ENCODE peak calls at places on chromosome 10, in six cellular contexts. B is transverse colon, Z is lung, N is RWPE1, U is heart right ventricle, W is prostate gland. L is an unnamed sample.

GRCh38 chr10:7192041-7192440 is 218.8 kb downstream of the SFMBT2 start:
- DNase-seq in B (no peak), N (no peak), Z (no peak), W (no peak), U (no peak), L (no peak)

GRCh38 chr10:86363833-86364511 is 2.6 kb downstream of the GRID1 start:
- DNase-seq in W (no peak), N (no peak), Z (no peak), B (no peak), U (no peak), L (no peak)

GRCh38 chr10:86139066-86139657 is 227.4 kb downstream of the GRID1 start:
- DNase-seq in N (peak), Z (no peak), U (no peak), B (no peak), W (no peak), L (peak)

GRCh38 chr10:126975221-126975620 is 70.0 kb downstream of the DOCK1 start:
- DNase-seq in W (no peak), U (no peak), Z (no peak), N (no peak), B (no peak), L (no peak)

GRCh38 chr10:112006407-112006806 is 177.2 kb downstream of the GPAM start:
- DNase-seq in B (no peak), Z (no peak), N (no peak), U (no peak), W (no peak), L (no peak)

GRCh38 chr10:71064413-71065118 is 147.8 kb upstream of the UNC5B start:
- DNase-seq in Z (no peak), W (no peak), B (no peak), U (peak), N (no peak), L (no peak)

GRCh38 chr10:28381903-28382347 is 79.1 kb upstream of the MPP7 start:
- DNase-seq in B (peak), Z (peak), W (peak), N (peak), U (peak), L (peak)

GRCh38 chr10:6171891-6172354 is 30.8 kb upstream of the PFKFB3 start:
- DNase-seq in N (no peak), W (no peak), Z (peak), B (peak), U (peak), L (no peak)

GRCh38 chr10:97593423-97593822 is 3.9 kb downstream of the C10orf62 start:
- DNase-seq in U (no peak), B (no peak), N (no peak), Z (no peak), W (no peak), L (no peak)

GRCh38 chr10:33776419-33776818 is 442.0 kb upstream of the NRP1 start:
- DNase-seq in Z (no peak), N (no peak), U (no peak), B (no peak), W (no peak), L (no peak)

GRCh38 chr10:513393-513792 is 176.1 kb downstream of the DIP2C start:
- DNase-seq in U (no peak), W (no peak), N (no peak), B (peak), Z (no peak), L (no peak)

GRCh38 chr10:62726142-62726541 is 78.4 kb upstream of the ADO start:
- DNase-seq in N (no peak), U (no peak), W (no peak), B (no peak), Z (no peak), L (no peak)

GRCh38 chr10:58967551-58968418 is 208.7 kb upstream of the PHYHIPL start:
- DNase-seq in N (no peak), W (peak), U (peak), B (no peak), Z (no peak), L (peak)

DNA sequence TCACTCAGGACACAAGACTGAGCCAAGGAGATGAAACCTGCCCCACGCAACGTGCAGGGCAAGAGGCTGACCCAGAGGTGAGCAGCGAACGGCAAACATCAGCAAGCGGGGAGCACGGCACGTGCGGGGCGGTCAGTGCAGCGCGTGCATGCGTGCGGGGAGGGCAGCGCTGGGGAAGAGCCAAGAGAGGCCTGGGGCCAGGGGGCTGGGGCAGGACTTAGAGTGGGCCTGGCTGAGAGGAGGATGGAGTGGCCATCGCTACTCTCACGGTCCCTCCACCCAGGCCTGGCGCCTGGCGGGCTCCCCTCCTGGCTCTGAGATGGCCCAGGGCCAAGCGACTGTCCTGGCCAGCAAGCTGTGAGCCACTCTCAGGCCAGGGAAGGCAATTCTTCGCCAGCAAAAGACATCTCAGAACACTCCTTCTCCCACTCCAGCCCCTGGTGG is 14.8 kb downstream of the STK32C start:
- DNase-seq in B (peak), N (no peak), Z (no peak), W (no peak), U (no peak), L (no peak)
- H3K27ac ChIP-seq in B (no peak), N (no peak), Z (no peak), W (no peak), U (no peak), L (no peak)

GRCh38 chr10:78927257-78927995 is 141.3 kb upstream of the ZMIZ1 start:
- DNase-seq in N (peak), W (peak), B (no peak), U (no peak), Z (no peak), L (peak)

GRCh38 chr10:78925275-78925674 is 143.5 kb upstream of the ZMIZ1 start:
- DNase-seq in N (no peak), Z (no peak), B (no peak), U (no peak), W (no peak), L (no peak)

GRCh38 chr10:78931333-78932083 is 137.3 kb upstream of the ZMIZ1 start:
- DNase-seq in Z (no peak), N (no peak), U (peak), B (peak), W (no peak), L (peak)

GRCh38 chr10:78925800-78926319 is 142.9 kb upstream of the ZMIZ1 start:
- DNase-seq in Z (no peak), B (no peak), N (peak), W (no peak), U (no peak), L (peak)

DNA sequence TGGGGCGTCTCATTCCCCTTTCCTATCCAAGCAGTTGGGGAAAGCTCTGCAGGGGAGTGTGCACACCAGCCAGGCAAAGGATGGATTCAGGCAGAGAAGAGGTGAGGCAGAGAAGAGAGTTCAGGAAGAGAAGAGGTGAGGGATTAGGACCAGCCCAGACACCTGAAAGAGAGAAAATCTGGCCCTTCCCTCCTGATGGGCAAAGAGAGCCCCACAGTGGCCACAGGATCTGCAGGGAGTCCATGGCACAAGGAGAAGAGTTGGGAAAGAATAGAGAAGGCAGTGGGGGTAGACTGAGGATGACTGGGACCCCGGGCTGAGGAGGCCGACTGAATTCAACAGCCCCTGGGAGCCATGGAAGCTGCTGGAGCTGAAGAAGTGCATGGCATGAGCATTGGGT is 140.4 kb upstream of the ZMIZ1 start:
- DNase-seq in Z (no peak), B (no peak), U (no peak), W (no peak), N (no peak), L (no peak)
- TF ChIP-seq CTCF in Z (no peak), B (no peak), U (no peak), W (no peak), N (no peak), L (no peak)

DNA sequence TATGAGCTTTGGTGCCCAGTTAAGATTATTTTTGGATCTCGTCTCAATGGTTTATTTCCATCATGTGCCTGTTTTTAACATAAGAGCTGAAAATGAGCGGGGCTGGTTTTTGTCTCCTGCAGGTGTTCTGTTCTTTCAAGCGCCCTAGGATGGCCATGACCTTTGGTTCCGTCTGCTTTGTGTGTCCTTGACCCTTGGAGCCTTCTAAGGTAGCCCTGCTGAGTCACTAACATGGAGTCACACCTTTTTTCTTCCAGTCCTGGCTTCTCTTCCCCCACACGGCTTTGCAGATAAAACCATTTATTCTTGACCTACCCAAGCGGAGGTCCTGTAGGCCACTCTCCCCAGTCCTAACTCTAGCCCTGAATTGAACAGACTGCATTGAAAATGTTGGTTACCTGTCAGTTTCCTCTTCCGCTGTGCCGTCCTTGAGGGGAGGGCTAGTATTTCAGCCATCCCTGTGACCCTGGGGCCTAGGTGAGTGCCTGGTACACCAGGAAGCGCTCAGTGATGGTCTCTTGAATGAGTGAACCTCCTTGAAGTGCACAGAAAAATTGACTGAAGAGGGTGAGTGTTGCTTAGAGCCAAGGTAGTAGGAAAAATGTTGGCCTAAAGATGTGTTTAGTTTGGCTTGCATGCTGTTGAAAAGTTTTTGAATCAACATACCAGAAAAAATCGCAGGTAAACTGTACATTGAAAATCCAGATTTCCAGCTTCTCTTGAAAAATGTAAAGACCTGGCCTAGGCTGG is 48.0 kb downstream of the CAMK1D start:
- DNase-seq in U (no peak), W (no peak), Z (no peak), B (no peak), N (no peak), L (no peak)
- H3K27ac ChIP-seq in U (no peak), W (no peak), Z (no peak), B (no peak), N (no peak), L (no peak)

GRCh38 chr10:51368943-51369342 is 294.7 kb downstream of the PRKG1 start:
- DNase-seq in Z (no peak), B (no peak), U (no peak), N (no peak), W (no peak), L (no peak)
- TF ChIP-seq CTCF in Z (no peak), B (no peak), U (no peak), N (no peak), W (no peak), L (no peak)

GRCh38 chr10:3136336-3136735 is 36.2 kb downstream of the PITRM1 start:
- DNase-seq in W (no peak), N (no peak), Z (no peak), B (no peak), U (peak), L (no peak)
- H3K27ac ChIP-seq in W (no peak), N (peak), Z (no peak), B (peak), U (peak), L (no peak)